ENCODE peak calls at places on chromosomes 7 and 10, in eight cellular contexts. O is CD4-positive, alpha-beta T cell; Z is cardiac fibroblast; J is foreskin fibroblast; D is pancreas; R is kidney; L is fibroblast of lung; X is lower lobe of right lung. N is an unnamed sample.

GRCh38 chr10:30974773-30975386 is 56.8 kb downstream of the ZNF438 start:
- DNase-seq in Z (peak), D (no peak), X (no peak), J (no peak), R (no peak), O (no peak), L (no peak), N (no peak)

GRCh38 chr10:116385994-116386809 is 41.4 kb upstream of the PNLIPRP3 start:
- DNase-seq in R (no peak), O (no peak), Z (peak), J (no peak), D (no peak), X (no peak), L (peak), N (peak)

GRCh38 chr10:36840793-36841192 is 284.6 kb upstream of the ANKRD30A start:
- DNase-seq in O (no peak), D (no peak), R (no peak), X (no peak), Z (peak), J (no peak), L (no peak), N (no peak)

GRCh38 chr10:73905256-73906018 is 5.5 kb upstream of the PLAU start:
- DNase-seq in X (no peak), Z (no peak), R (peak), D (no peak), L (no peak), O (no peak), J (no peak), N (no peak)

GRCh38 chr7:46744957-46745699 is 824.1 kb upstream of the IGFBP3 start:
- DNase-seq in J (no peak), X (no peak), O (no peak), L (peak), R (no peak), D (no peak), Z (no peak), N (peak)

GRCh38 chr10:60661627-60662026 is 116.7 kb upstream of the CDK1 start:
- DNase-seq in L (peak), R (no peak), O (no peak), J (peak), D (no peak), X (no peak), Z (peak), N (peak)

GRCh38 chr10:91709394-91709798 is 76.5 kb upstream of the PPP1R3C start:
- DNase-seq in L (peak), Z (peak), O (no peak), X (no peak), D (no peak), J (peak), R (no peak), N (no peak)

GRCh38 chr10:12121673-12122072 is 7.8 kb upstream of the SEC61A2 start:
- DNase-seq in O (no peak), L (no peak), Z (no peak), J (no peak), X (no peak), D (no peak), R (no peak), N (no peak)

GRCh38 chr10:123027861-123028260 is 19.1 kb downstream of the ACADSB start:
- DNase-seq in R (no peak), D (no peak), J (no peak), Z (no peak), X (no peak), L (peak), O (no peak), N (peak)

GRCh38 chr7:146902728-146903127 is 786.1 kb downstream of the CNTNAP2 start:
- DNase-seq in D (no peak), O (no peak), R (no peak), X (no peak), J (no peak), Z (no peak), L (no peak), N (no peak)

GRCh38 chr10:36722777-36723176 is 402.6 kb upstream of the ANKRD30A start:
- DNase-seq in X (no peak), D (no peak), R (no peak), L (no peak), Z (no peak), J (no peak), O (no peak), N (no peak)

GRCh38 chr7:43849069-43849468 is 20.2 kb downstream of the MRPS24 start:
- DNase-seq in L (no peak), X (no peak), D (no peak), O (no peak), R (no peak), Z (no peak), J (no peak), N (no peak)

GRCh38 chr10:123427386-123427785 is 238.8 kb upstream of the GPR26 start:
- DNase-seq in D (no peak), J (peak), X (peak), Z (no peak), R (no peak), O (no peak), L (no peak), N (no peak)

GRCh38 chr7:155911471-155912105 is 99.3 kb upstream of the SHH start:
- DNase-seq in O (no peak), D (no peak), R (peak), J (no peak), Z (no peak), L (no peak), X (no peak), N (no peak)

GRCh38 chr10:9762966-9763656 is 1254.6 kb upstream of the CELF2 start:
- DNase-seq in D (no peak), J (peak), X (no peak), R (no peak), O (no peak), L (peak), Z (peak), N (peak)

GRCh38 chr10:31186225-31187010 is 132.6 kb upstream of the ZEB1 start:
- DNase-seq in Z (peak), X (no peak), J (no peak), L (peak), D (no peak), R (no peak), O (no peak), N (no peak)

GRCh38 chr10:69372126-69372980 is 44.4 kb downstream of the TACR2 start:
- DNase-seq in R (no peak), Z (peak), D (no peak), L (peak), J (no peak), O (no peak), X (no peak), N (no peak)

GRCh38 chr7:23214938-23215337 is 31.6 kb upstream of the GPNMB start:
- DNase-seq in D (no peak), X (no peak), Z (no peak), O (no peak), L (no peak), R (no peak), J (no peak), N (no peak)

GRCh38 chr10:7193369-7193768 is 217.5 kb downstream of the SFMBT2 start:
- DNase-seq in Z (no peak), R (no peak), X (no peak), D (no peak), O (peak), J (no peak), L (no peak), N (no peak)

GRCh38 chr7:73354787-73355186 is 26.8 kb downstream of the FKBP6 start:
- DNase-seq in X (no peak), R (no peak), L (no peak), D (no peak), O (no peak), Z (no peak), J (no peak), N (no peak)

GRCh38 chr7:66110861-66111260 is 3.8 kb upstream of the CRCP start:
- DNase-seq in O (no peak), Z (peak), L (peak), X (no peak), D (no peak), J (peak), R (no peak), N (peak)

GRCh38 chr10:99929360-99929759 is 80.4 kb downstream of the DNMBP start:
- DNase-seq in R (no peak), X (no peak), Z (no peak), D (no peak), L (no peak), O (no peak), J (no peak), N (no peak)

GRCh38 chr10:35005868-35006267 is 84.3 kb downstream of the CUL2 start:
- DNase-seq in R (no peak), X (no peak), O (no peak), J (peak), D (no peak), Z (peak), L (peak), N (peak)

GRCh38 chr7:105617280-105618015 is 36.2 kb upstream of the EFCAB10 start:
- DNase-seq in D (no peak), J (no peak), Z (no peak), R (no peak), X (no peak), O (no peak), L (no peak), N (no peak)

GRCh38 chr7:137169282-137169698 is 174.2 kb downstream of the PTN start:
- DNase-seq in J (peak), D (peak), L (peak), Z (peak), O (no peak), R (no peak), X (no peak), N (peak)

GRCh38 chr7:18815261-18815840 is 302.1 kb downstream of the TWIST1 start:
- DNase-seq in O (no peak), X (no peak), J (no peak), D (no peak), Z (no peak), R (no peak), L (no peak), N (no peak)

GRCh38 chr10:108411181-108411580 is 1246.7 kb upstream of the SORCS1 start:
- DNase-seq in R (no peak), X (no peak), Z (no peak), L (no peak), O (no peak), D (no peak), J (no peak), N (no peak)

GRCh38 chr7:54080971-54081370 is 461.2 kb upstream of the VSTM2A start:
- DNase-seq in O (no peak), Z (no peak), D (no peak), L (no peak), R (no peak), J (no peak), X (no peak), N (no peak)

GRCh38 chr10:69232736-69233135 is 12.6 kb downstream of the HKDC1 start:
- DNase-seq in Z (no peak), L (no peak), J (no peak), R (no peak), X (no peak), O (peak), D (no peak), N (no peak)

GRCh38 chr10:132588301-132589013 is 50.9 kb downstream of the INPP5A start:
- DNase-seq in L (no peak), O (no peak), J (no peak), Z (peak), D (no peak), X (peak), R (no peak), N (no peak)

GRCh38 chr7:99505324-99505662 is 831 bp downstream of the ZKSCAN5 start:
- DNase-seq in J (no peak), R (no peak), Z (no peak), O (no peak), X (no peak), D (no peak), L (no peak), N (no peak)

GRCh38 chr10:52011113-52011512 is 303.0 kb upstream of the DKK1 start:
- DNase-seq in L (no peak), D (no peak), O (no peak), Z (no peak), J (no peak), X (no peak), R (no peak), N (no peak)

GRCh38 chr10:2949948-2950354 is 117.4 kb upstream of the PFKP start:
- DNase-seq in O (no peak), X (no peak), Z (no peak), J (no peak), R (peak), L (peak), D (no peak), N (peak)

GRCh38 chr7:27532256-27532783 is 130.4 kb downstream of the HIBADH start:
- DNase-seq in Z (peak), X (no peak), D (no peak), O (no peak), J (no peak), R (no peak), L (peak), N (no peak)

GRCh38 chr7:78081888-78082287 is 283.3 kb downstream of the PHTF2 start:
- DNase-seq in X (no peak), R (no peak), Z (no peak), L (no peak), J (no peak), D (no peak), O (no peak), N (no peak)

GRCh38 chr7:99448855-99449254 is 10.1 kb downstream of the CPSF4 start:
- DNase-seq in Z (no peak), O (no peak), R (no peak), X (no peak), J (no peak), D (no peak), L (no peak), N (no peak)

GRCh38 chr7:100896743-100897051 is 1.0 kb upstream of the ACHE start:
- DNase-seq in J (no peak), O (no peak), D (no peak), Z (no peak), R (peak), X (no peak), L (no peak), N (no peak)

GRCh38 chr10:76311752-76312699 is 880.6 kb downstream of the LRMDA start:
- DNase-seq in L (no peak), J (no peak), R (no peak), X (no peak), Z (peak), O (no peak), D (no peak), N (peak)

GRCh38 chr7:24948739-24949138 is 31.2 kb downstream of the OSBPL3 start:
- DNase-seq in D (no peak), L (peak), X (no peak), O (no peak), R (no peak), Z (peak), J (no peak), N (peak)
- TF ChIP-seq CTCF in D (no peak), L (no peak), X (no peak), O (no peak), R (no peak), Z (no peak), J (no peak), N (no peak)

GRCh38 chr10:87683356-87683755 is 23.7 kb downstream of the PAPSS2 start:
- DNase-seq in D (no peak), X (no peak), L (no peak), Z (no peak), J (no peak), O (no peak), R (no peak), N (no peak)

GRCh38 chr10:87684001-87684628 is 24.4 kb downstream of the PAPSS2 start:
- DNase-seq in J (no peak), O (no peak), Z (no peak), X (no peak), D (no peak), L (no peak), R (no peak), N (no peak)

GRCh38 chr10:87691515-87692070 is 31.9 kb downstream of the PAPSS2 start:
- DNase-seq in Z (no peak), L (no peak), R (no peak), X (no peak), J (no peak), D (no peak), O (no peak), N (no peak)

GRCh38 chr10:87685832-87686589 is 26.3 kb downstream of the PAPSS2 start:
- DNase-seq in R (no peak), J (no peak), L (no peak), O (no peak), Z (peak), X (no peak), D (no peak), N (no peak)
- TF ChIP-seq CTCF in R (no peak), J (no peak), L (no peak), O (no peak), Z (no peak), X (no peak), D (no peak), N (no peak)

DNA sequence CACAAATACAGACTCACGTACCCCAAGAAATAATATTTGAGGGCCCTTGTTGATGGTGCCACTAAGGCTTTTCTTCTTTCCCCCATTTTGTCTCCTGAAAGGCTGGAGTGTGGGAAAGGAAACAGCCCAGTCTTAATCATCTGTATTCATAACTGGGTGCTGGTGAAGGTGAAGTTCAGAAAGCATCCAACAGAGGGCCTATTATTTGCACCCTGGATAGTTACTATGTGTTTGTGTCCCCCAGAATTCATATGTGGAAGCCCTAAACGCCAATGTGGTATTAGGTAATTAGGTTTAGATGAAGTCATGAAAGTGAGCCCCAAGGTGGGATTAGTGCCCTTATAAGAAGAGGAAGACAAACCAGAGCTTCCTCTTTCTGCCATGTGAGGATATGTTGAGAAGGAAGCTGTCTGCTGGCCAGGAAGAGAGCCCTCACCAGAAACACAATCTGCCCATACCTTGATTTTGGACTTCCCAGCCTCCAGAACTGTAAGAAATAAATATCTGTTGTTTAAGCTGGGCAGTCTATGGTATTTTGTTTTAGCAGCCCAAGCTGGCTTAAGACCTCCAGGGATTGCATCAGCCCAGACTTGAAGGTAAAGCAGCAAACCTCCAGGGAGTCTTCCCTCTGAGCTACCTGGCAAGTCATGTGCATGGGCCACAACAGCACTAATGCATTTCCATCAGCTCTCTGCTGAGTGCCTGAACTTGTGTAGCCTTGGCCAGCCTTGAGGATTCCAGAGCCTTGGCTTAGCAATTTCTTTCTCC is 90.0 kb upstream of the ADRB1 start:
- DNase-seq in R (no peak), X (no peak), J (no peak), D (no peak), O (no peak), Z (no peak), L (no peak), N (no peak)
- TF ChIP-seq CTCF in R (no peak), X (no peak), J (no peak), D (no peak), O (no peak), Z (peak), L (no peak), N (peak)

GRCh38 chr10:72096115-72097000 is 8.0 kb upstream of the SPOCK2 start:
- DNase-seq in X (no peak), L (peak), R (no peak), J (no peak), O (no peak), D (no peak), Z (peak), N (no peak)
- TF ChIP-seq CTCF in X (no peak), L (peak), R (no peak), J (no peak), O (no peak), D (no peak), Z (no peak), N (no peak)

GRCh38 chr7:121099572-121099971 is 111.1 kb downstream of the CPED1 start:
- DNase-seq in X (no peak), D (no peak), O (no peak), J (no peak), R (no peak), Z (no peak), L (no peak), N (no peak)
- TF ChIP-seq CTCF in X (no peak), D (no peak), O (no peak), J (no peak), R (no peak), Z (peak), L (no peak), N (peak)

GRCh38 chr10:71211053-71211452 is 1.3 kb upstream of the UNC5B start:
- DNase-seq in L (no peak), X (no peak), J (no peak), D (no peak), O (no peak), Z (no peak), R (no peak), N (no peak)

GRCh38 chr10:71211759-71212248 is 566 bp upstream of the UNC5B start:
- DNase-seq in J (no peak), L (no peak), O (no peak), Z (no peak), X (no peak), D (no peak), R (no peak), N (no peak)

GRCh38 chr10:71213127-71213616 is 802 bp downstream of the UNC5B start:
- DNase-seq in J (peak), D (peak), O (no peak), X (peak), Z (peak), R (no peak), L (peak), N (peak)

GRCh38 chr10:71213761-71214440 is 1.5 kb downstream of the UNC5B start:
- DNase-seq in R (no peak), O (no peak), L (peak), J (peak), D (peak), X (no peak), Z (peak), N (peak)

DNA sequence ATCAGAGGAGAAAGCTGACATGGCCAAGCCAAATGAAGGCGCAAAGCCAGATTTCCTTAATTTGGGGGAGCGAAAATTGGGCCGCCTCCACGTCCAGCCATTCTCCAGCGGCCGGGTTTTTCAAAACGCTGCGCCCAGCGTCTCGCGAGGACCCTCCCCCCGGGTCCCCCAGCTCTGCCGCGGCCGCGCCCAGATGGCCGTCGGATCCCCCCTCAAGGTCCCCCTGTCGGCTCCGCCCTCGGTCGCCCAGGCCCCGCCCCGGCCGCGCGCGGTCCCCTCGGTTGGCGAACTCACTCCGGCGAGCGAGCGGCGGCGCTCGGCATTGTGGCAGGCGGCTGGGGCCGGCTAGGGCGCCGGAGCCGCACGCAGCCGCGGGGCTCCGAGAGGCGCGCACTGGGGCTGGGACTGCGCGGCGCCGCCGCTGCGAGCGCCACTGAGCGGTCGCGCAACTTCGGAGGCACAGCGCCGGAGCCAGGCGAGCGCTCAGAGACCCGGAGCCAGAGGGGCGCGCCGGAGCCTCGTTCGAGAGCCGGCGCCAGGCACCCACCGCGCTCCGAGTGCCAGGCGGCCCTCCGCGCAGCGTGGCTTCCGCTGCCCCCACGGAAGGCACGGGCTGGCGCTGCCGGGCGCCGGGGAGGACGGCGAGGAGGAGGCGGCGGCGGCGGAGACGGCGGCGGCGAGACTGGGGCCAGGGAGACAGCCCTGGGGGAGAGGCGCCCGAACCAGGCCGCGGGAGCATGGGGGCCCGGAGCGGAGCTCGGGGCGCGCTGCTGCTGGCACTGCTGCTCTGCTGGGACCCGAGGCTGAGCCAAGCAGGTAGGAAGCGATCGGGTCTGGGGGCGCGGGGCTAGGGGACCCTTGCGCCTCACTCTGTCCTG is at the start of gene UNC5B:
- DNase-seq in R (peak), X (peak), O (peak), J (peak), L (peak), D (peak), Z (peak), N (peak)
- TF ChIP-seq CTCF in R (peak), X (peak), O (no peak), J (no peak), L (peak), D (peak), Z (peak), N (peak)